ENCODE peak calls at places on chromosomes 7 and 10, in seven cellular contexts. V is GM20000, E is OCI-LY7, T is foreskin fibroblast, R is mammary epithelial cell, I is AG10803, Z is uterus. U is an unnamed sample.

GRCh38 chr7:96021533-96021932 is 249.2 kb downstream of the DYNC1I1 start:
- DNase-seq in V (no peak), E (no peak), T (peak), R (peak), I (peak), Z (no peak), U (no peak)

GRCh38 chr7:22185559-22185958 is 171.4 kb downstream of the RAPGEF5 start:
- DNase-seq in V (no peak), E (no peak), T (no peak), R (no peak), I (no peak), Z (no peak), U (no peak)

GRCh38 chr10:69866688-69867461 is 65.2 kb downstream of the COL13A1 start:
- DNase-seq in V (no peak), E (no peak), T (peak), R (peak), I (peak), Z (peak), U (no peak)

GRCh38 chr7:30510124-30511074 is 5.8 kb upstream of the GGCT start:
- DNase-seq in V (no peak), E (peak), T (no peak), R (peak), I (peak), Z (no peak), U (no peak)

GRCh38 chr10:99375444-99375843 is 46.3 kb downstream of the CNNM1 start:
- DNase-seq in V (no peak), E (no peak), T (no peak), R (no peak), I (no peak), Z (no peak), U (no peak)

GRCh38 chr10:80253266-80253962 is 36.0 kb downstream of the MAT1A start:
- DNase-seq in V (peak), E (no peak), T (no peak), R (no peak), I (peak), Z (no peak), U (peak)

GRCh38 chr10:132882481-132882951 is 59.9 kb downstream of the CFAP46 start:
- DNase-seq in V (no peak), E (no peak), T (no peak), R (no peak), I (no peak), Z (no peak), U (no peak)

GRCh38 chr10:99276848-99277486 is 41.3 kb upstream of the HPSE2 start:
- DNase-seq in V (no peak), E (peak), T (peak), R (no peak), I (no peak), Z (no peak), U (no peak)

GRCh38 chr7:77940647-77941046 is 142.1 kb downstream of the PHTF2 start:
- DNase-seq in V (peak), E (peak), T (peak), R (peak), I (peak), Z (no peak), U (peak)

GRCh38 chr10:21732067-21732772 is 198.2 kb downstream of the MLLT10 start:
- DNase-seq in V (peak), E (peak), T (peak), R (no peak), I (peak), Z (peak), U (peak)

GRCh38 chr7:129875160-129875559 is 77.6 kb downstream of the UBE2H start:
- DNase-seq in V (no peak), E (no peak), T (no peak), R (no peak), I (no peak), Z (no peak), U (no peak)

GRCh38 chr7:128381161-128381821 is 19.8 kb upstream of the PRRT4 start:
- DNase-seq in V (no peak), E (peak), T (no peak), R (peak), I (no peak), Z (no peak), U (no peak)

GRCh38 chr7:116213361-116214155 is 3.2 kb downstream of the TES start:
- DNase-seq in V (no peak), E (no peak), T (no peak), R (no peak), I (peak), Z (no peak), U (no peak)

DNA sequence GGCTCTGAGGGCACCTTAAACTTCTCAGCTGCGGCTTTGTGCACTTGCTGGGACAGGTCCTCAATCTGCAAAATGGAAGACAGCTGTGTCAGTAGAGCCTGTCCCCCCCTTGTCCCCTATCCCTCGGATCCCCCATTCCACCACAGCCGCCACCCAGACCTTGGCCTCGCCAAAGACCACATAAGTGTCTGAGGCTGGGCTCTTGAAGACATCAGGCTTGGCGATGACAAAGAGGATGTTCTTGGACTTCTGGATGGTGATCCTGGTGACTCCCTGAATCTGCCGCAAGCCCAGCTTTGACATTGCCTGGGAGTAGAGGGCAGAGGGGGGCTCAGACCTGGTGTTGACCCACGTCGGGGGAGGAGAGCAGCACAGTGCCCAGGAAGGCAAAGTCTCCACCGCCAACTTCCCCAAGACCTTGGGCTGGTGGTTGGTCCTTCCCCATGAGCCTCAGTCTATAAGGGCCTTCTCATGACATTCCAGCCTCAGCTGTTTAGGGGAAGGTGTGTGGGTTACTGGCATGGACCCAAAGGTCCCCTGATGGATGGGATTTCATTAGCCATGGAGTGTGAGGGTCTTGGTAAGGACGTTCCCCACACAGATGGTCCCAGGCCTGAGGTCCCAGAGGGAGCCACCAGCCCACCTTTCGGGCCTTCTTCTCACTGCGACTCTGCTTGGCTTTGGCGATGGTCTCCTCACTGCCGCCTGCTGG is 7.7 kb downstream of the NACAD start:
- DNase-seq in V (no peak), E (no peak), T (no peak), R (no peak), I (no peak), Z (no peak), U (no peak)
- TF ChIP-seq CTCF in V (no peak), E (peak), T (no peak), R (no peak), I (no peak), Z (no peak), U (no peak)

DNA sequence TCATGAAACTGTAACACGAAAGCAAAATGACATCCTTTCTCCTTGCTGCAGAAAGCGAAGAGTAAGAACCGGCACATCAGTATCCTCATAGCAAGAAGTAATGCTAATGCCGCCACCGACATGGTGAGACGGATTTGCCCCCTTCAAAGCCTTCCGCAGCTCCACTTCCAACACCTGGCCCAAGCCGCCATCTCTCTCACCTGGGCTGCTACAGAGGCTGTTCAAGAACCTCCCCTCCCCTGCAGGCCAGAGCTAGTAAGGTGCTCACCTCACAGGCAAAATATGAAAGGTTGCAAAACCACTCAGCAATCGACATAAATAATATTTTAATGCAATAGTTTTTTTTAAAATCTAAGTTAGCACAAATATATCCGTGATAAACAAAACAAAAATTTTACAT is 123.9 kb upstream of the FRMD4A start:
- DNase-seq in V (no peak), E (no peak), T (no peak), R (no peak), I (no peak), Z (no peak), U (no peak)
- TF ChIP-seq CTCF in V (no peak), E (no peak), T (no peak), R (no peak), I (no peak), Z (no peak), U (no peak)

DNA sequence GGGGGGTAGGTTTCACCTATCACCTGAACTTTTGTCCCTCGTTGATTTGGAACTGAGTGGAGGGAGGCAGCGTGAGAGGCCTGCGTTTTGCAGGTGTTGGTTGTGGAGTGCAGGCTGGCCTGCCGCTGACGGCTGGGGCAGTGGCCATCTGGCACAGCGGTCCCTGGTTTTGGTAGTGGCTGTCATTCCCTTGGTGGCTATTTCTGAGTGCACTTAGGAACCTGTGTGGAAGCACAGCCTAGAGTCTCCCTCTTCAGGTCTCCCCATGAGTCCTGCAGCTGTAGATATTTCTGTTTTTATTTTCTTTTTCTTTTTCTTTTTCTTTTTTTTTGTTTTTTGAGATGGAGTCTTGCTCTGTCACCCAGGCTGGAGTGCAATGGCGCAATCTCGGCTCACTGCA is 129.2 kb downstream of the CUL2 start:
- DNase-seq in V (no peak), E (no peak), T (peak), R (peak), I (peak), Z (no peak), U (no peak)
- TF ChIP-seq CTCF in V (no peak), E (no peak), T (peak), R (peak), I (peak), Z (no peak), U (no peak)

GRCh38 chr7:130896898-130897514 is 163.0 kb upstream of the KLF14 start:
- DNase-seq in V (peak), E (peak), T (peak), R (no peak), I (peak), Z (peak), U (peak)
- TF ChIP-seq CTCF in V (peak), E (peak), T (peak), R (peak), I (peak), Z (peak), U (peak)

GRCh38 chr7:38411404-38411803 is 138.0 kb upstream of the TARP start:
- DNase-seq in V (no peak), E (peak), T (no peak), R (peak), I (peak), Z (no peak), U (no peak)
- TF ChIP-seq CTCF in V (no peak), E (peak), T (no peak), R (peak), I (no peak), Z (no peak), U (no peak)

DNA sequence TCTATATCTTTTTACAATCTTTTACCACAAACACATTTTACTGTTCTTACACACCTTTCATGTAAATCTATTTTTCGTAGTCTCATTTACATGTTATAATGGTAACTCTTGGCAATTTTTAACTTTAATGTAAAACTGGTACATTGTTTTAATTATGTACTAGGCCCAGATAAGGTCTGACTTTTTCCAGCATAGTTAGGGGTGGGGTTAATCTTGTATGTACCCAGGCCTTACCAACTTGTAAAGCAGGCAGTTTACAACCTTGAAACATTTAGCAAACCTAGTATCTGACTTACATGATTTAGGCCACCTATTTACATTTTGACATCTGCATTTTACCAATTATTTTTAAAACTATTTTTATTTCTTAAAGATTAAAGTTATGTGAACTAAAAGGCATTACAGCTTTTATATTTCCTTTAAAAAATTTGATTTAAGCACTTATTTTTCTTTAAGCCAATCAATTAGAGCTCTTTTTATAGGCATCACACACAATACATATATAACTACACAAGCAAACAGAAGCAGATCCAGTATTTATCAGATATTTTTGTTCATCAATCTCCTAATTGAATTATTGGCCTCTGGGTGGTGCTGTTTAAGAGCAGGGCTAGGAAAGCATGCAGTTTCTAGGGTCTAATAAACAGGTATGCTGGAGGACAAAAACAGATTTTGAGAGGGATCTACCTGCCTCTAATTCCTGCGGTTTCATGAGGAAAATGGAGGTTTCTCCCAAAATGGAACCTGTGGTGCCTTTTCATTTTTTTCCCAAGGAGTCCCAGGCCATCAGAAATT is 19.7 kb upstream of the CROT start:
- DNase-seq in V (no peak), E (no peak), T (no peak), R (no peak), I (no peak), Z (no peak), U (no peak)
- TF ChIP-seq CTCF in V (no peak), E (peak), T (no peak), R (peak), I (no peak), Z (no peak), U (no peak)

GRCh38 chr7:36475011-36475342 is 85.3 kb downstream of the ANLN start:
- DNase-seq in V (no peak), E (no peak), T (no peak), R (no peak), I (no peak), Z (no peak), U (no peak)

GRCh38 chr7:36472141-36472729 is 82.6 kb downstream of the ANLN start:
- DNase-seq in V (no peak), E (no peak), T (no peak), R (no peak), I (no peak), Z (no peak), U (no peak)

GRCh38 chr7:36475371-36475770 is 85.7 kb downstream of the ANLN start:
- DNase-seq in V (no peak), E (no peak), T (no peak), R (no peak), I (no peak), Z (no peak), U (no peak)

GRCh38 chr7:36474283-36475010 is 84.8 kb downstream of the ANLN start:
- DNase-seq in V (no peak), E (no peak), T (no peak), R (no peak), I (no peak), Z (no peak), U (no peak)

DNA sequence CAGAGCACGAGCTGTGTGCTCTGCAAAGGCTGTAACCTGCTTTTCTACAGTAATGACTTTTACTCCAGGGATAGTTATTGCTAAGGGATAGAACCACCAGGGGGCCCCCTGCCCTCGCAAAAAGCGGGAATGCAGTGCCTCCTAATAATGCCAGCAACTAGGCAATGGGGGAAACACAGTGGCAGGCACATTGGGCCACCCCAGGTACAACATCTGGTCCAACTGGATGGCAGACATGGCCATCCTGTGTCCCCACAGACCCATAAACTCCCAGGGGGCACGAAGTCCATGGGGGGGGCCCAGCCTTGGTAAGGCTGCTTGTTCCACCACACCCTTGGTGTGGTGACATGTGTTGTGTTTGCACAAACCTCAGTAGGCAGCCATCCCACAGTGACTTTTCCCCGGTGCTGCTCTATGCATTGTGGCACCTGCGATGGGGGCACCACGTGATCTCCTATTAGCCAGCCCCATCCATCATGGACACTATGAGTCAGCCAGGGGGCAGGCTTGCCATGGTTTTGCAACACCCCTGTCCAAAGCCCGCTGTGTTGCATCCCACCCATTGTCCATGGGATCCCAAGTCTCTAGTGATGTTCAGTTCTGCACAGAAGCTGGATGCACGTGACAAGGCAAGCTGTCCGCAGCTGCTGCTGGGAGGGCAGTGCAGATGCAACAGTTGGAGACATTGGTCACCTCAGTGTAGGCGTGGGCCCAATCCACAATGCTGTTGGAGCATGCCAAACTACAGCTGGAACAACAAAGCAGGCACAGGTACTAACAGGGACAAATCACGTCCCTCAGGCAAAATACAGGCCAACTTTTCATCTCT is 84.0 kb downstream of the ANLN start:
- DNase-seq in V (peak), E (peak), T (peak), R (peak), I (no peak), Z (no peak), U (no peak)
- TF ChIP-seq CTCF in V (peak), E (peak), T (peak), R (peak), I (peak), Z (no peak), U (peak)

DNA sequence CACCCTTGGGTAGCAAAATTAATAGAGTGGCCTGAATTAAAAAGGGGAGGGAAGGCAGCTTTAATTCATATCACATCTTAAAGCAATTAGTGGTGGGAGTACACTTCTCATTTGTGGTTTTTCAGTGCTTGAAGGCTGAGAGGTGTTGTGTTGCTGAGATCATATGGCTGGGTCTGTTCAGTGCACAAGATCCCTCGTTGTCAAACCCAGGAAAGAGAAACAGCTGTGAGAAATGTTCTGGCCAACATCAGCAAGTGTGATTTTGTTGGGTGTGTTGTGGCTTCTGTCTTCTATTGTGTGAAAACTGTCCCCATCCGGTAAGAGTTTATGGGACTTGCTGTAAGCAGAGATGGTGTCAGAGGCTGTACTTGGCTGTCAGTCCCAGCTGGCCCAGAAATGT is 197.9 kb upstream of the BMPER start:
- DNase-seq in V (no peak), E (no peak), T (no peak), R (no peak), I (peak), Z (no peak), U (no peak)
- TF ChIP-seq CTCF in V (no peak), E (no peak), T (no peak), R (no peak), I (no peak), Z (no peak), U (no peak)

GRCh38 chr7:55144955-55145342 is 126.1 kb downstream of the EGFR start:
- DNase-seq in V (no peak), E (no peak), T (no peak), R (no peak), I (no peak), Z (no peak), U (no peak)

GRCh38 chr7:55145606-55146005 is 126.8 kb downstream of the EGFR start:
- DNase-seq in V (no peak), E (no peak), T (no peak), R (no peak), I (no peak), Z (no peak), U (no peak)

GRCh38 chr7:55147101-55147500 is 128.3 kb downstream of the EGFR start:
- DNase-seq in V (no peak), E (no peak), T (no peak), R (no peak), I (no peak), Z (no peak), U (no peak)

GRCh38 chr7:55142919-55143600 is 124.2 kb downstream of the EGFR start:
- DNase-seq in V (no peak), E (no peak), T (no peak), R (no peak), I (no peak), Z (no peak), U (no peak)

DNA sequence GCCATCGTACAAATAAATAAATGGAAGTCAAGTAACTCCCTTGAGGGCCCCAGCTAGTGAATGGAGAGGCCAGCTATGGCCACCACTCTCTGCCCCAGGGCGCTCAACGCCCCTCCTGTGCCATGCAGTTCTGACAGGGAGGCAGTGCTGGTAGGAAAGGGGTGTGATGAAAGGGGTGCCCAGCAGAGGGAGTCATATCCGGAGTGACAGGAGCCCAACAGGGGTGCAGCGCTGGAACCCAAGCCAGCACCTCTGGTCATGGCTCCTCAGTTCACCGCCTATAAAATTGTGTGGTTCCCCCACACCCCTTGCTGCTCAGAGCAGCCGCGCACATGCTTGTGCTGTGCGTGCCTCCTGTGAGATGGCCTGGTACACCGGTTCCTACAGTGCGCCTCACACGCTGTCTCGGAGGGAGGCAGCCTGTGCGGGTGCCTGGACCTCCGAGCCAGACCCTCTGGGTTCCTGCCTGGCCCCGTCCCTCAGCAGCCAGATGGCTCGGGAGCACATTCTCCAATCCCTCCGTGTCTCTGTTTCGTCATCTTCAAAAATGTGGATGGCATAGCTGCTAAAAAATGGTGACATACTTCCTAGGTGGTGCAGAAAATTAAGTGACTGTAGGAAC is 125.6 kb downstream of the EGFR start:
- DNase-seq in V (no peak), E (no peak), T (no peak), R (no peak), I (no peak), Z (no peak), U (no peak)
- TF ChIP-seq CTCF in V (no peak), E (peak), T (peak), R (peak), I (peak), Z (no peak), U (no peak)